ENCODE peak calls at places on chromosome 22, in four cellular contexts. E is H9, O is H1, A is trophoblast cell. Q is an unnamed sample.

GRCh38 chr22:18023509-18024275 is 669 bp downstream of the MICAL3 start:
- DNase-seq in O (peak; percentile 53), A (peak; percentile 84), E (peak; percentile 80), Q (peak; percentile 75)

GRCh38 chr22:19473578-19473977 is 5.4 kb downstream of the UFD1 start:
- DNase-seq in A (no peak), E (no peak), O (no peak), Q (no peak)

GRCh38 chr22:50179937-50180726 is 5.6 kb upstream of the TRABD start:
- DNase-seq in O (no peak), A (no peak), E (no peak), Q (no peak)

GRCh38 chr22:19798825-19799224 is 38.2 kb downstream of the TBX1 start:
- DNase-seq in A (peak; percentile 36), E (no peak), O (no peak), Q (no peak)

GRCh38 chr22:42461511-42461910 is 29.3 kb upstream of the NFAM1 start:
- DNase-seq in E (peak; percentile 69), A (no peak), O (no peak), Q (no peak)

GRCh38 chr22:42280836-42281235 is 10.4 kb upstream of the TCF20 start:
- DNase-seq in A (no peak), O (no peak), E (peak; percentile 15), Q (no peak)

GRCh38 chr22:27892064-27892463 is 27.0 kb downstream of the PITPNB start:
- DNase-seq in O (no peak), E (no peak), A (peak; percentile 98), Q (no peak)

GRCh38 chr22:40204331-40205116 is 26.8 kb downstream of the TNRC6B start:
- DNase-seq in E (no peak), O (no peak), A (peak; percentile 81), Q (no peak)

GRCh38 chr22:36578619-36579018 is 49.7 kb upstream of the EIF3D start:
- DNase-seq in A (no peak), E (no peak), O (no peak), Q (no peak)

GRCh38 chr22:21977814-21978213 is 4.8 kb downstream of the TOP3B start:
- DNase-seq in O (no peak), E (no peak), A (no peak), Q (no peak)

GRCh38 chr22:38203090-38203810 is 1.5 kb downstream of the MAFF start:
- DNase-seq in A (no peak), E (peak; percentile 75), O (no peak), Q (peak; percentile 48)

GRCh38 chr22:39317084-39317755 is 2.2 kb downstream of the RPL3 start:
- DNase-seq in E (peak; percentile 37), A (no peak), O (no peak), Q (no peak)

GRCh38 chr22:28369849-28370248 is 309.8 kb downstream of the TTC28 start:
- DNase-seq in A (no peak), E (no peak), O (no peak), Q (peak; percentile 27)

GRCh38 chr22:43385770-43386641 is 25.8 kb upstream of the MPPED1 start:
- DNase-seq in A (peak; percentile 70), O (peak; percentile 53), E (peak; percentile 89), Q (peak; percentile 78)

GRCh38 chr22:17303840-17304779 is 65.2 kb upstream of the CECR2 start:
- DNase-seq in O (no peak), A (no peak), E (no peak), Q (no peak)

GRCh38 chr22:36838119-36839030 is 21.5 kb upstream of the PVALB start:
- DNase-seq in A (no peak), O (no peak), E (no peak), Q (no peak)

GRCh38 chr22:31235076-31235475 is 23.0 kb downstream of the LIMK2 start:
- DNase-seq in O (no peak), E (no peak), A (no peak), Q (no peak)

GRCh38 chr22:41021655-41022454 is 70.5 kb upstream of the EP300 start:
- DNase-seq in A (peak; percentile 55), E (peak; percentile 68), O (no peak), Q (peak; percentile 73)

GRCh38 chr22:33803371-33803770 is 116.9 kb downstream of the LARGE1 start:
- DNase-seq in O (no peak), E (no peak), A (no peak), Q (peak; percentile 38)

GRCh38 chr22:17891427-17892167 is 117.3 kb upstream of the BID start:
- DNase-seq in O (no peak), A (no peak), E (peak; percentile 55), Q (peak; percentile 34)

GRCh38 chr22:39954584-39955055 is 5.6 kb upstream of the TMA7B start:
- DNase-seq in E (no peak), A (no peak), O (no peak), Q (no peak)

DNA sequence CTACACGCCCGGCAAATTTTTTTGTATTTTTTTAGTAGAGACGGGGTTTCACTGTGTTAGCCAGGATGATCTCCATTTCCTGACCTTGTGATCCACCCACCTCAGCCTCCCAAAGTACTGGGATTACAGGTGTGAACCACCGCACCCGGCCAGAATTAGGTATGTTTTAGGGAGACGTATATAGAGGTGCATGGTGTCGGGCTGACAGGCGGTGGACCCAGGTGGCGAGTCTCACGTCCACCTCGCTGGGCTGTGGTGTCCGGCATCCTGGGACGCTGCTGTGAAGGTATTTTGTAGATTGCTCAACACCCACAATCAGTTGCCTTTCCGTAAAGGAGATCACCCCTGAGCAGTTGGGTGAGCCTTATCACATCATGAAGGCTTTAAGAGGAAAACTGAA is 728.6 kb downstream of the BRD1 start:
- DNase-seq in E (no peak), O (no peak), A (no peak), Q (no peak)
- H3K79me2 ChIP-seq in E (no peaks in the 10 kb centered on the region), O (no peaks in the 10 kb centered on the region), A (no peaks in the 10 kb centered on the region), Q (no peaks in the 10 kb centered on the region)

DNA sequence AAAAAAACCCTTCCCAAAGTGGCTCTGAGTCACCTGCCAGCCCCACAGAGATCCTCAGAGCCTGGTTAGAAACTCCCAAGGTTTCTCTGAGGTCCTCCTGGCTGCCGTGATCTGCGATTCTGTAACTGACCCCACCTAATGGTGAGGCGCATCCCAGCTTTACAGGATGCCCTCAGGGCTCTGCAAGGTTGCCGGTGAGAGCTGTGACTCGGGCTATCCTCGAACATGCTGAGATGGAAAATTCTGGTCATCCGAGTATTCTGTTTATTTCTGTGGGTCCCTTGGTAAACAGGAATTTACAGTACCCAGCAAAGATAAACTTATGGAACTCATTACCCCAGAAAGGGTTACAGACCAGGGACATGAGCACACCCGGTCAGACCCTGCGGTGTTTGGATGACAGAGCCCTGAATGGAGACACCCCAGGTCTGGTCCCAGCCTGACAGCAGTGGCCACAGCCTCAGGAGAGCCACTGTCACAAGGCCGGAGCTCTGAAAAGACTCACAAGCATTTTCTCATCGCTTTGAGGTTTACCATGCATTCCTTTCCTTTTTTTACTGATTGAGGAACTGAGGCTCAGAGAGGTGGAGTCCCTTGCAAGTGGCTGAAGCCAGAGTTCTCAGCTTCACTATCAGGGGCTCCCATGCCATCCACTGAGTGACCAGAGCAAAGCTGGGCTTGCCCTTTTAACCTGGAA is 22.2 kb downstream of the LIF start:
- DNase-seq in E (no peak), O (no peak), A (no peak), Q (peak; percentile 88)
- H4K8ac ChIP-seq in E (no peak overlapping the region), O (no peak overlapping the region), A (no peak overlapping the region), Q (no peak overlapping the region)

GRCh38 chr22:44981857-44982256 is 27.9 kb downstream of the PHF21B start:
- DNase-seq in A (no peak), O (no peak), E (no peak), Q (no peak)

GRCh38 chr22:44983878-44984482 is 25.8 kb downstream of the PHF21B start:
- DNase-seq in O (no peak), A (no peak), E (no peak), Q (no peak)

GRCh38 chr22:44973829-44974228 is 36.0 kb downstream of the PHF21B start:
- DNase-seq in E (no peak), A (no peak), O (no peak), Q (no peak)

GRCh38 chr22:44975444-44976262 is 34.2 kb downstream of the PHF21B start:
- DNase-seq in A (peak; percentile 67), E (peak; percentile 92), O (peak; percentile 64), Q (peak; percentile 91)

DNA sequence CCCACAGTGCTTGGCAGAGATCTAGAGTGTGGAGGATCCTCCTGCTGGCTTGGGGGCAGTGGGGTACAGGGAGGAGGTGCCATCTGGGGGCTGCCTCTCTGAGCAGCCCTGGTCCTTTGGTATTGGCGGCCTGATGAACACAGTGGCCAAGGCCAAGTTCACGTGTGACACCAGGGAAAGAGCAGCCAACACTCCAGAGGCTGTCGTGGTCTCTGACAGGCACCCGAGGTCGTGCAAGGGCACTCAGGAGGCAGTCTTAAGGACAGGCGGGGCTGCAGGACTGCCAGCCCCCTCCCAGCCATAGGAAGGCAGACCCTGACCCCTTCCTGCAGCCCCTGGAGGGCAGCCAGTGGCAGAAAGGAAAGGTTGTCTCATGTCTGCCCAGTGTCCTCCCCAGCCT is 30.7 kb downstream of the PHF21B start:
- DNase-seq in A (no peak), O (no peak), E (no peak), Q (no peak)
- H3K79me2 ChIP-seq in A (no peaks in the 10 kb centered on the region), O (peaks cover 4% of the 10 kb centered on the region), E (peaks cover 13% of the 10 kb centered on the region), Q (peaks cover 40% of the 10 kb centered on the region)

DNA sequence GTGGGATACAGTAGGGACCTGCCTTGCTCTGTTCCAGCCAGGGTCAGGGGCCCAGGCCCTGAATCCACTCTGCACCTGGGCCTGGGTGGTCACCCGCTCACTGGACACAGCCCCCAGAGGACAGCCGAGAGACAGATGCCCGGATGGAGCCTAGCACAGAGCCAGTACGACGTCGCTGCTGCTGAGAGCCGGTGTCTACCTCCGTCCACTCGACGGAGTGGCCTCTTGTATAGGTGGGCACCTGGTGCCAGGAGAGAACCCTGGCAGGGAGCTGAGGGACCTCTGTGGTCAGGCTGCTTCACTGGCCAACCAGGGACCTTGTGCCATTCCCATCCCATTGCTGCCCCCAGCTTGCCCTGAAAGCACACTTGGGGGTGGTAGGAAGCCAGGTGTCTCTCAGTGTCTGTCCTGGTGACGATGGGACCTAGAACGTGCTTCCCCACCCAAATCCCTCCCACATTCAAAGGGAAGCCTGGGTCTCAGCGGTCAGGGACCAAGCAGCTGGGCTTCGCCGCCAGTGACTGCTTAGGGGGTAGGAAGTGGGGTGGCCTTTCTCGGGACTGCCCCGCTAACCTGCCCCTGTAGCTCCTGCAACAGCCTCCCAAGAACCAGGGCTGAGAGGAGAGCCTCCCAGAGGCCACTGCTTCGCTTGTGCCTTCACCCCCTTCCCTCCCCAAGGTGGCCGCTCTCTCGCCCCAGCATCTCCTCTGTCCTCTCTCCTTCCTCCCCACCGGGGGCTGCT is 10.3 kb upstream of the CERK start:
- DNase-seq in E (no peak), A (no peak), O (no peak), Q (no peak)
- H4K8ac ChIP-seq in E (no peak overlapping the region), A (peak overlapping the region; percentile 14), O (no peak overlapping the region), Q (no peak overlapping the region)

GRCh38 chr22:25627271-25627848 is 62.9 kb downstream of the GRK3 start:
- DNase-seq in E (no peak), O (no peak), A (no peak), Q (peak; percentile 10)
- H3K79me2 ChIP-seq in E (no peaks in the 10 kb centered on the region), O (no peaks in the 10 kb centered on the region), A (no peaks in the 10 kb centered on the region), Q (no peaks in the 10 kb centered on the region)

GRCh38 chr22:32720924-32721323 is 80.6 kb upstream of the TIMP3 start:
- DNase-seq in O (no peak), A (no peak), E (no peak), Q (peak; percentile 41)
- H4K8ac ChIP-seq in O (no peak overlapping the region), A (no peak overlapping the region), E (no peak overlapping the region), Q (no peak overlapping the region)

GRCh38 chr22:46766611-46767010 is 4.2 kb downstream of the TBC1D22A start:
- DNase-seq in E (no peak), O (no peak), A (no peak), Q (no peak)
- H3K79me2 ChIP-seq in E (peaks cover 23% of the 10 kb centered on the region), O (peaks cover 13% of the 10 kb centered on the region), A (peaks cover 11% of the 10 kb centered on the region), Q (peaks cover 49% of the 10 kb centered on the region)

GRCh38 chr22:35257002-35257320 is 332 bp upstream of the HMGXB4 start:
- DNase-seq in A (no peak), E (no peak), O (no peak), Q (no peak)
- H4K8ac ChIP-seq in A (peak overlapping the region; percentile 99), E (no peak overlapping the region), O (no peak overlapping the region), Q (no peak overlapping the region)